ENCODE peak calls at places on chromosome 6, in four cellular contexts. H, E, F and L are unnamed samples.
A peak's percentile ranks its signal among the peaks of the same experiment; 100 is the strongest.

GRCh38 chr6:52571099-52571755 is 5.6 kb downstream of the TRAM2 start:
- DNase-seq in H (no peak), E (peak; percentile 46), F (no peak), L (no peak)

GRCh38 chr6:128412680-128413079 is 107.7 kb downstream of the PTPRK start:
- DNase-seq in H (no peak), E (no peak), F (no peak), L (no peak)

GRCh38 chr6:85677243-85677956 is 34.7 kb upstream of the SYNCRIP start:
- DNase-seq in H (no peak), E (peak; percentile 52), F (no peak), L (no peak)

GRCh38 chr6:139801571-139802321 is 427.3 kb upstream of the CITED2 start:
- DNase-seq in H (no peak), E (peak; percentile 38), F (no peak), L (no peak)

GRCh38 chr6:11224252-11224965 is 8.1 kb downstream of the NEDD9 start:
- DNase-seq in H (no peak), E (peak; percentile 73), F (peak; percentile 43), L (no peak)

GRCh38 chr6:155216312-155217028 is 47.3 kb upstream of the CLDN20 start:
- DNase-seq in H (no peak), E (no peak), F (no peak), L (no peak)

GRCh38 chr6:127464161-127464880 is 5.1 kb upstream of the KIAA0408 start:
- DNase-seq in H (peak; percentile 21), E (peak; percentile 36), F (no peak), L (peak; percentile 66)

GRCh38 chr6:68636710-68637470 is 1.8 kb downstream of the ADGRB3 start:
- DNase-seq in H (no peak), E (no peak), F (no peak), L (no peak)

GRCh38 chr6:16430661-16431089 is 192.3 kb downstream of the GMPR start:
- DNase-seq in H (peak; percentile 18), E (peak; percentile 71), F (no peak), L (no peak)

GRCh38 chr6:146408583-146408982 is 135.1 kb upstream of the RAB32 start:
- DNase-seq in H (no peak), E (no peak), F (no peak), L (no peak)

GRCh38 chr6:141510803-141511202 is 621.9 kb upstream of the GJE1 start:
- DNase-seq in H (no peak), E (no peak), F (no peak), L (no peak)

GRCh38 chr6:18752278-18753057 is 365.3 kb downstream of the RNF144B start:
- DNase-seq in H (no peak), E (no peak), F (no peak), L (no peak)

GRCh38 chr6:4941782-4942672 is 61.8 kb downstream of the RPP40 start:
- DNase-seq in H (no peak), E (peak; percentile 96), F (peak; percentile 27), L (peak; percentile 83)

GRCh38 chr6:13767121-13767794 is 47.1 kb downstream of the MCUR1 start:
- DNase-seq in H (peak; percentile 63), E (peak; percentile 62), F (no peak), L (peak; percentile 80)

GRCh38 chr6:166949533-166950442 is 6.6 kb downstream of the RNASET2 start:
- DNase-seq in H (no peak), E (no peak), F (no peak), L (no peak)

GRCh38 chr6:51415501-51415900 is 596.8 kb downstream of the TFAP2B start:
- DNase-seq in H (no peak), E (no peak), F (no peak), L (no peak)

GRCh38 chr6:159758031-159759001 is 3.5 kb upstream of the ACAT2 start:
- DNase-seq in H (no peak), E (no peak), F (no peak), L (peak; percentile 45)

GRCh38 chr6:24887520-24887919 is 48.2 kb downstream of the RIPOR2 start:
- DNase-seq in H (no peak), E (no peak), F (no peak), L (no peak)

GRCh38 chr6:44186691-44187025 is 28.0 kb downstream of the CAPN11 start:
- DNase-seq in H (no peak), E (no peak), F (no peak), L (no peak)

GRCh38 chr6:139872635-139873034 is 498.2 kb upstream of the CITED2 start:
- DNase-seq in H (no peak), E (no peak), F (no peak), L (no peak)

GRCh38 chr6:7827142-7827541 is 83.4 kb downstream of the TXNDC5 start:
- DNase-seq in H (no peak), E (peak; percentile 7), F (no peak), L (peak; percentile 63)

GRCh38 chr6:83062225-83062624 is 3.4 kb downstream of the UBE3D start:
- DNase-seq in H (no peak), E (no peak), F (no peak), L (peak; percentile 57)

GRCh38 chr6:157527471-157527907 is 146.5 kb downstream of the ZDHHC14 start:
- DNase-seq in H (no peak), E (peak; percentile 45), F (peak; percentile 48), L (no peak)

GRCh38 chr6:36120979-36121706 is 9.2 kb upstream of the MAPK13 start:
- DNase-seq in H (no peak), E (peak; percentile 61), F (no peak), L (no peak)

GRCh38 chr6:43368517-43369160 is 808 bp downstream of the ZNF318 start:
- DNase-seq in H (peak; percentile 33), E (peak; percentile 53), F (no peak), L (peak; percentile 61)

GRCh38 chr6:16332175-16332542 is 93.8 kb downstream of the GMPR start:
- DNase-seq in H (peak; percentile 63), E (peak; percentile 85), F (peak; percentile 78), L (peak; percentile 72)

GRCh38 chr6:33419580-33420492 is at the start of gene SYNGAP1:
- DNase-seq in H (peak; percentile 79), E (peak; percentile 67), F (no peak), L (no peak)

GRCh38 chr6:149181304-149181703 is 136.2 kb upstream of the TAB2 start:
- DNase-seq in H (no peak), E (no peak), F (no peak), L (no peak)
- H3K4me3 ChIP-seq in H (no peak overlapping the region), E (no peak overlapping the region), F (no peak overlapping the region), L (no peak overlapping the region)

DNA sequence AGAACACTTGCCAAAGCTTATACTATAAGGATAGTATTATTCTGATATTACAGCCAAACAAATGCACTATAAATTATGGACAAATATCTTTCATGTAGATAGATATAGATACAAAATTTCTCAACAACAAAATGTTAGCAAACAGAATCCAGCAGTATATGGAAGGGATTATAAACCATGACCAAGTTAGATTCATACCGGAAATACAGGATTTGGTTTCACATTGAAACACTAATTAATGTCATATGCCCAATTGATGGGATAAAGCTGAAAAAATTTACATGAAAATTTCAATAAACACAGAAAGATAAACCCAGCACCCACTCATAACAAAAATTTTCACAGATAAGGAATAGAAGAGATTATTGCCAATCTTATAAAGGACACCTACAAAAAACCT is 770.3 kb upstream of the SLC35B3 start:
- DNase-seq in H (no peak), E (no peak), F (no peak), L (no peak)
- H3K4me3 ChIP-seq in H (no peak overlapping the region), E (no peak overlapping the region), F (no peak overlapping the region), L (no peak overlapping the region)

GRCh38 chr6:144217264-144217663 is 66.9 kb downstream of the STX11 start:
- DNase-seq in H (no peak), E (peak; percentile 30), F (no peak), L (no peak)
- H3K4me3 ChIP-seq in H (peak overlapping the region; percentile 56), E (peak overlapping the region; percentile 72), F (no peak overlapping the region), L (peak overlapping the region; percentile 44)

DNA sequence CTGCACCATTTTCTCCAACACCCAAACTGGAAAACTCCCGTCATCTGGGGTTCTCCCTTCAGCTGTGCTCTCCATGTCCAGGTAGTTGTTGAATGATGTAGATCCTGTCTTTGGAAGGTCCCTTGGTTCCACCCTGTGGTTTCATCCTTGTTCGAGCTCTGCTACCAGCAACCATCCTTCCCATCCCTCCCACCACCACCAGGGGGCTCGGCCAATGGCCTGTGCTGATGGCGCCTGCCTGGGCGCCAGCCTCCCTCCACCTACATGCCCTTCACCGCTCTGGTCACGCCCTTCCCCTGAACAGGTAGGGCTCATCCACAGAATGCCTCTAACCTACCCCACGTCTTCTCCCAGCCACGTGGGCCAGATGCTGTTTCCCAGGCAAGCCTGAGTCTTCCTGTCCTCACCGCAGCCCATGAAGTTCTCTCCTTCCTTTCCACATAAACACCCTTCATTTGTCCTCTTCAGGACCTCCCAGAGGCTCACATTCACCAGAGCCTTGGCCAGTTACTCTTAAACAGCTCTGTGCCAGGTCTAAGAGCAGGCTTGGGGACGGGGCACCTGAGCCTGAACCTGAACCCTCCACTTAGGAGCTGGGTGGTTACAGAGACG is 75.1 kb upstream of the DUSP22 start:
- DNase-seq in H (no peak), E (no peak), F (peak; percentile 55), L (no peak)
- H3K4me3 ChIP-seq in H (no peak overlapping the region), E (no peak overlapping the region), F (peak overlapping the region; percentile 13), L (no peak overlapping the region)

GRCh38 chr6:106522557-106522956 is 106.7 kb downstream of the RTN4IP1 start:
- DNase-seq in H (no peak), E (no peak), F (no peak), L (no peak)
- H3K4me3 ChIP-seq in H (no peak overlapping the region), E (no peak overlapping the region), F (peak overlapping the region; percentile 73), L (no peak overlapping the region)

GRCh38 chr6:26173836-26174144 is 86.6 kb downstream of the HFE start:
- DNase-seq in H (no peak), E (no peak), F (no peak), L (no peak)

GRCh38 chr6:26175033-26175427 is 87.8 kb downstream of the HFE start:
- DNase-seq in H (no peak), E (no peak), F (no peak), L (peak; percentile 16)

GRCh38 chr6:26172496-26172958 is 85.3 kb downstream of the HFE start:
- DNase-seq in H (no peak), E (peak; percentile 64), F (no peak), L (no peak)

GRCh38 chr6:26170951-26171841 is 84.0 kb downstream of the HFE start:
- DNase-seq in H (no peak), E (no peak), F (no peak), L (no peak)

DNA sequence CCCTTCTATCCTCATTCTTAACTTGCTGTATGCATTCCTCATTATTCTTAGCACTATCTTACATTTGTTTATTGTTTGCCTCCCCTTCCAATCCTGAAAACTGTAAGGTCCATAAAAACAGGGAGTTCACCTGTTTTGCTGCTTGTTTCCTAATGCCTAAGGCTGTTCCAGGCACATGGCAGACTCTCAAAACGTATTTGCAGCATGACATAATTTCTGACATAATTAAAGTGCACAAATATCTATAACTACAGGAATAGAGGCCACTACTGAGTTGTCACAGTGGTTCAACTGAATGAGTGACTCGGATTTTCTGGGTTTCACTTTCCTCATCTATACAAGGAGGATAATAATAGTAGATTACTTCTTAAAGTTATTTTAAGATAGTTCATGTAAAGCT is 83.0 kb downstream of the HFE start:
- DNase-seq in H (no peak), E (no peak), F (no peak), L (no peak)
- H3K4me3 ChIP-seq in H (no peak overlapping the region), E (no peak overlapping the region), F (peak overlapping the region; percentile 36), L (no peak overlapping the region)

GRCh38 chr6:3356824-3357420 is 98.2 kb downstream of the PSMG4 start:
- DNase-seq in H (peak; percentile 24), E (no peak), F (no peak), L (no peak)
- H3K4me3 ChIP-seq in H (no peak overlapping the region), E (no peak overlapping the region), F (no peak overlapping the region), L (no peak overlapping the region)

GRCh38 chr6:154111025-154111424 is 72.0 kb downstream of the OPRM1 start:
- DNase-seq in H (no peak), E (no peak), F (no peak), L (no peak)
- H3K4me3 ChIP-seq in H (no peak overlapping the region), E (no peak overlapping the region), F (no peak overlapping the region), L (no peak overlapping the region)